ENCODE peak calls at places on chromosome 22, in four cellular contexts. G is germinal center; J is HTR-8/SVneo; Q is stimulated activated CD4-positive, alpha-beta T cell treated with anti-CD3 and anti-CD28 coated beads, Interleukin-4, amount 100 ng/mL, for 48 hours. A is an unnamed sample.

GRCh38 chr22:46029574-46030200 is 52.7 kb upstream of the WNT7B start:
- DNase-seq in G (no peak), J (no peak), Q (no peak), A (no peak)

GRCh38 chr22:40829131-40829530 is 10.0 kb upstream of the SLC25A17 start:
- DNase-seq in G (no peak), J (no peak), Q (no peak), A (no peak)

GRCh38 chr22:37091986-37092385 is 17.5 kb downstream of the TMPRSS6 start:
- DNase-seq in G (no peak), J (no peak), Q (no peak), A (no peak)

GRCh38 chr22:24016156-24016555 is 5.1 kb downstream of the CABIN1 start:
- DNase-seq in G (no peak), J (no peak), Q (no peak), A (no peak)

GRCh38 chr22:25334091-25334490 is 114.7 kb downstream of the CRYBB2 start:
- DNase-seq in G (peak; percentile 18), J (no peak), Q (peak; percentile 61), A (peak; percentile 20)

GRCh38 chr22:37009490-37009889 is 9.8 kb downstream of the TST start:
- DNase-seq in G (no peak), J (no peak), Q (no peak), A (no peak)

GRCh38 chr22:21989049-21989448 is 6.5 kb upstream of the TOP3B start:
- DNase-seq in G (no peak), J (no peak), Q (no peak), A (no peak)

GRCh38 chr22:42261266-42261665 is 9.2 kb downstream of the TCF20 start:
- DNase-seq in G (no peak), J (no peak), Q (no peak), A (no peak)

GRCh38 chr22:46674367-46674781 is 54.2 kb downstream of the GRAMD4 start:
- DNase-seq in G (peak; percentile 87), J (no peak), Q (peak; percentile 93), A (no peak)

GRCh38 chr22:23233746-23234408 is 53.6 kb downstream of the BCR start:
- DNase-seq in G (no peak), J (peak; percentile 22), Q (peak; percentile 71), A (peak; percentile 64)

A was measured in ELR.